ENCODE peak calls at places on chromosomes 4 and X, in six cellular contexts. One of them, this sample, is unnamed.

GRCh38 chr4:94714761-94715160 is 43.0 kb upstream of the BMPR1B start:
- DNase-seq in GM23338: no peak
- DNase-seq in WTC11: no peak
- DNase-seq in GM12878: no peak
- DNase-seq in K562: no peak
- DNase-seq in HepG2: no peak
- DNase-seq in this sample: no peak

GRCh38 chr4:13171292-13172057 is 312.7 kb downstream of the RAB28 start:
- DNase-seq in K562: no peak
- DNase-seq in WTC11: no peak
- DNase-seq in GM12878: no peak
- DNase-seq in GM23338: peak
- DNase-seq in HepG2: no peak
- DNase-seq in this sample: no peak

GRCh38 chrX:2782778-2783177 is 30.9 kb downstream of the XG start:
- DNase-seq in GM12878: no peak
- DNase-seq in HepG2: no peak
- DNase-seq in GM23338: no peak
- DNase-seq in WTC11: no peak
- DNase-seq in K562: no peak
- DNase-seq in this sample: no peak

GRCh38 chr4:184439856-184440592 is 34.3 kb downstream of the IRF2 start:
- DNase-seq in GM23338: no peak
- DNase-seq in HepG2: peak
- DNase-seq in WTC11: no peak
- DNase-seq in K562: no peak
- DNase-seq in GM12878: no peak
- DNase-seq in this sample: no peak

GRCh38 chr4:84578540-84579409 is 4.2 kb upstream of the CDS1 start:
- DNase-seq in GM12878: no peak
- DNase-seq in K562: no peak
- DNase-seq in WTC11: peak
- DNase-seq in GM23338: peak
- DNase-seq in HepG2: peak
- DNase-seq in this sample: no peak

GRCh38 chrX:121598356-121598755 is 550.9 kb downstream of the GLUD2 start:
- DNase-seq in HepG2: no peak
- DNase-seq in WTC11: no peak
- DNase-seq in K562: no peak
- DNase-seq in GM12878: no peak
- DNase-seq in GM23338: no peak
- DNase-seq in this sample: no peak

GRCh38 chrX:141632124-141632523 is 42.6 kb downstream of the SPANXA2 start:
- DNase-seq in WTC11: no peak
- DNase-seq in K562: no peak
- DNase-seq in HepG2: no peak
- DNase-seq in GM23338: no peak
- DNase-seq in GM12878: no peak
- DNase-seq in this sample: no peak

GRCh38 chr4:182093431-182093831 is 149.8 kb upstream of the TENM3 start:
- DNase-seq in HepG2: no peak
- DNase-seq in K562: no peak
- DNase-seq in GM12878: no peak
- DNase-seq in WTC11: no peak
- DNase-seq in GM23338: no peak
- DNase-seq in this sample: no peak

GRCh38 chrX:13293700-13294099 is 26.2 kb downstream of the ATXN3L start:
- DNase-seq in WTC11: no peak
- DNase-seq in K562: no peak
- DNase-seq in GM12878: no peak
- DNase-seq in GM23338: no peak
- DNase-seq in HepG2: no peak
- DNase-seq in this sample: no peak

GRCh38 chr4:142194905-142195304 is 558.5 kb downstream of the IL15 start:
- DNase-seq in GM23338: no peak
- DNase-seq in GM12878: no peak
- DNase-seq in HepG2: no peak
- DNase-seq in WTC11: no peak
- DNase-seq in K562: no peak
- DNase-seq in this sample: no peak

GRCh38 chr4:102730968-102731533 is 29.7 kb downstream of the MANBA start:
- DNase-seq in GM23338: peak
- DNase-seq in GM12878: no peak
- DNase-seq in WTC11: peak
- DNase-seq in K562: no peak
- DNase-seq in HepG2: peak
- DNase-seq in this sample: no peak

GRCh38 chr4:100414016-100414790 is 103.6 kb downstream of the EMCN start:
- DNase-seq in HepG2: no peak
- DNase-seq in GM23338: no peak
- DNase-seq in K562: no peak
- DNase-seq in WTC11: no peak
- DNase-seq in GM12878: no peak
- DNase-seq in this sample: no peak

GRCh38 chr4:69760455-69760854 is at the start of gene SULT1B1:
- DNase-seq in GM12878: no peak
- DNase-seq in K562: no peak
- DNase-seq in GM23338: no peak
- DNase-seq in HepG2: no peak
- DNase-seq in WTC11: no peak
- DNase-seq in this sample: no peak

GRCh38 chrX:148535639-148536038 is 35.2 kb downstream of the AFF2 start:
- DNase-seq in GM12878: no peak
- DNase-seq in HepG2: no peak
- DNase-seq in K562: no peak
- DNase-seq in GM23338: no peak
- DNase-seq in WTC11: no peak
- DNase-seq in this sample: no peak

GRCh38 chr4:108877821-108878220 is 115.0 kb upstream of the ETNPPL start:
- DNase-seq in GM12878: no peak
- DNase-seq in GM23338: peak
- DNase-seq in HepG2: no peak
- DNase-seq in K562: no peak
- DNase-seq in WTC11: no peak
- DNase-seq in this sample: no peak

GRCh38 chrX:22134681-22135080 is 102.6 kb downstream of the PHEX start:
- DNase-seq in HepG2: peak
- DNase-seq in GM12878: no peak
- DNase-seq in WTC11: no peak
- DNase-seq in K562: no peak
- DNase-seq in GM23338: no peak
- DNase-seq in this sample: no peak

GRCh38 chr4:121827851-121828250 is 4.2 kb upstream of the CCNA2 start:
- DNase-seq in WTC11: no peak
- DNase-seq in K562: no peak
- DNase-seq in GM12878: no peak
- DNase-seq in GM23338: no peak
- DNase-seq in HepG2: no peak
- DNase-seq in this sample: no peak

GRCh38 chr4:105992641-105993305 is 97.5 kb downstream of the NPNT start:
- DNase-seq in WTC11: no peak
- DNase-seq in K562: no peak
- DNase-seq in HepG2: no peak
- DNase-seq in GM12878: no peak
- DNase-seq in GM23338: no peak
- DNase-seq in this sample: no peak

GRCh38 chr4:139857021-139857420 is 191.4 kb downstream of the MGST2 start:
- DNase-seq in WTC11: no peak
- DNase-seq in GM12878: no peak
- DNase-seq in HepG2: peak
- DNase-seq in K562: no peak
- DNase-seq in GM23338: no peak
- DNase-seq in this sample: no peak

GRCh38 chr4:170741856-170742255 is 652.1 kb upstream of the AADAT start:
- DNase-seq in GM12878: no peak
- DNase-seq in GM23338: no peak
- DNase-seq in HepG2: no peak
- DNase-seq in WTC11: no peak
- DNase-seq in K562: no peak
- DNase-seq in this sample: no peak

GRCh38 chr4:665751-666435 is 8.2 kb downstream of the ATP5ME start:
- DNase-seq in GM12878: no peak
- DNase-seq in GM23338: no peak
- DNase-seq in K562: no peak
- DNase-seq in HepG2: no peak
- DNase-seq in WTC11: no peak
- DNase-seq in this sample: no peak

GRCh38 chrX:43744284-43744683 is 88.2 kb downstream of the MAOA start:
- DNase-seq in GM23338: no peak
- DNase-seq in HepG2: no peak
- DNase-seq in GM12878: no peak
- DNase-seq in K562: no peak
- DNase-seq in WTC11: no peak
- DNase-seq in this sample: no peak

GRCh38 chrX:43756076-43756475 is 100.0 kb downstream of the MAOA start:
- DNase-seq in GM12878: no peak
- DNase-seq in GM23338: no peak
- DNase-seq in HepG2: no peak
- DNase-seq in K562: no peak
- DNase-seq in WTC11: no peak
- DNase-seq in this sample: no peak

GRCh38 chrX:43745938-43746721 is 90.0 kb downstream of the MAOA start:
- DNase-seq in GM12878: no peak
- DNase-seq in HepG2: no peak
- DNase-seq in GM23338: no peak
- DNase-seq in WTC11: no peak
- DNase-seq in K562: no peak
- DNase-seq in this sample: no peak

GRCh38 chrX:43753637-43754036 is 97.5 kb downstream of the MAOA start:
- DNase-seq in HepG2: no peak
- DNase-seq in WTC11: no peak
- DNase-seq in GM23338: no peak
- DNase-seq in K562: no peak
- DNase-seq in GM12878: no peak
- DNase-seq in this sample: no peak

DNA sequence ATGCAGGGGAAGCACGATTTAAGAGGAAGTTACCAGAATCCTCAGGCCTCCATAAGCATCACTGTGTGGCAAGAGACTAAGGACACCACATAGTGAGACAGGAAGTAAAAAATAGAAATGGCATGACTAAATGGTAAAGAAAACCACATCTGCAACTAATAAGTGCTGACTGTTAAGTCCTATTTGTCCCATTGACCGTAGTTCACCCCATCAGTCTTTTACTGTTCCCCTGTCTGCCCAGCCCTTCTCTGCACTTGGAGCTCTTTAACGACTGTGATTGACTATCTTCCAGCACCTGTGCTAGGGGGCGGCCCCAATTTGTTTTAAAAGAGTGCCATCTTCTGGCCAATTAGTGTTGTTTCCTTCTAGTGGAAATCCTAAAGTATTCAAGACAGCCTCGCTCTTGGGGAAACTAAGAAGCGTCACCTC is 94.2 kb downstream of the MAOA start:
- DNase-seq in GM12878: no peak
- DNase-seq in HepG2: peak
- DNase-seq in WTC11: peak
- DNase-seq in K562: peak
- DNase-seq in GM23338: peak
- DNase-seq in this sample: peak
- TF ChIP-seq CREB1 in GM12878: no peak
- TF ChIP-seq CREB1 in HepG2: no peak
- TF ChIP-seq CREB1 in WTC11: no peak
- TF ChIP-seq CREB1 in K562: no peak
- TF ChIP-seq CREB1 in GM23338: no peak
- TF ChIP-seq CREB1 in this sample: no peak

GRCh38 chr4:57320217-57320616 is 210.0 kb upstream of the IGFBP7 start:
- DNase-seq in K562: no peak
- DNase-seq in GM12878: no peak
- DNase-seq in HepG2: no peak
- DNase-seq in GM23338: no peak
- DNase-seq in WTC11: no peak
- DNase-seq in this sample: no peak
- TF ChIP-seq CREB1 in K562: no peak
- TF ChIP-seq CREB1 in GM12878: no peak
- TF ChIP-seq CREB1 in HepG2: no peak
- TF ChIP-seq CREB1 in GM23338: no peak
- TF ChIP-seq CREB1 in WTC11: no peak
- TF ChIP-seq CREB1 in this sample: no peak

GRCh38 chr4:148069086-148070010 is 337.5 kb downstream of the ARHGAP10 start:
- DNase-seq in WTC11: no peak
- DNase-seq in HepG2: no peak
- DNase-seq in GM12878: no peak
- DNase-seq in K562: no peak
- DNase-seq in GM23338: no peak
- DNase-seq in this sample: no peak
- TF ChIP-seq CREB1 in WTC11: no peak
- TF ChIP-seq CREB1 in HepG2: no peak
- TF ChIP-seq CREB1 in GM12878: no peak
- TF ChIP-seq CREB1 in K562: no peak
- TF ChIP-seq CREB1 in GM23338: no peak
- TF ChIP-seq CREB1 in this sample: no peak

GRCh38 chrX:53022381-53022780 is 26.2 kb upstream of the GPR173 start:
- DNase-seq in K562: no peak
- DNase-seq in GM23338: peak
- DNase-seq in HepG2: no peak
- DNase-seq in GM12878: no peak
- DNase-seq in WTC11: no peak
- DNase-seq in this sample: no peak

GRCh38 chrX:53013291-53013690 is 35.3 kb upstream of the GPR173 start:
- DNase-seq in GM23338: no peak
- DNase-seq in K562: no peak
- DNase-seq in WTC11: no peak
- DNase-seq in GM12878: no peak
- DNase-seq in HepG2: no peak
- DNase-seq in this sample: no peak

GRCh38 chrX:53018627-53019026 is 30.0 kb upstream of the GPR173 start:
- DNase-seq in WTC11: no peak
- DNase-seq in GM12878: no peak
- DNase-seq in K562: no peak
- DNase-seq in GM23338: peak
- DNase-seq in HepG2: peak
- DNase-seq in this sample: no peak
- TF ChIP-seq CREB1 in WTC11: no peak
- TF ChIP-seq CREB1 in GM12878: no peak
- TF ChIP-seq CREB1 in K562: no peak
- TF ChIP-seq CREB1 in GM23338: peak
- TF ChIP-seq CREB1 in HepG2: no peak
- TF ChIP-seq CREB1 in this sample: no peak

This sample was measured in H1.